ENCODE peak calls at places on chromosomes 7 and 10, in ten cellular contexts. G, M, C, X, I, A, P, E, V and B are unnamed samples.

GRCh38 chr7:258476-259190 is 31.3 kb upstream of the FOXL3 start:
- DNase-seq in G (no peak), M (no peak), C (no peak), X (no peak), I (no peak), A (peak; percentile 18), P (no peak), E (no peak), V (peak; percentile 24), B (no peak)

GRCh38 chr10:130023454-130024230 is 59.6 kb upstream of the EBF3 start:
- DNase-seq in G (no peak), M (no peak), C (no peak), X (no peak), I (no peak), A (no peak), P (no peak), E (no peak), V (no peak), B (no peak)

GRCh38 chr7:1323178-1324027 is 90.7 kb downstream of the UNCX start:
- DNase-seq in G (no peak), M (no peak), C (no peak), X (peak; percentile 68), I (no peak), A (no peak), P (no peak), E (no peak), V (no peak), B (no peak)

GRCh38 chr10:32142646-32143045 is 86.4 kb upstream of the KIF5B start:
- DNase-seq in G (peak; percentile 8), M (no peak), C (no peak), X (no peak), I (no peak), A (no peak), P (no peak), E (no peak), V (no peak), B (no peak)

GRCh38 chr10:30562787-30563186 is 66.8 kb downstream of the LYZL2 start:
- DNase-seq in G (no peak), M (no peak), C (no peak), X (no peak), I (no peak), A (no peak), P (no peak), E (no peak), V (no peak), B (no peak)

GRCh38 chr10:49281461-49281860 is 17.5 kb upstream of the C10orf71 start:
- DNase-seq in G (no peak), M (no peak), C (no peak), X (peak; percentile 27), I (no peak), A (no peak), P (no peak), E (no peak), V (peak; percentile 75), B (no peak)

GRCh38 chr10:131890276-131891195 is 10.3 kb upstream of the PPP2R2D start:
- DNase-seq in G (no peak), M (no peak), C (no peak), X (no peak), I (no peak), A (no peak), P (no peak), E (no peak), V (no peak), B (no peak)

GRCh38 chr7:48786951-48787350 is 137.4 kb upstream of the CDC14C start:
- DNase-seq in G (no peak), M (no peak), C (no peak), X (no peak), I (no peak), A (no peak), P (no peak), E (no peak), V (no peak), B (no peak)

GRCh38 chr10:59387951-59388431 is 25.6 kb upstream of the FAM13C start:
- DNase-seq in G (peak; percentile 91), M (no peak), C (no peak), X (no peak), I (no peak), A (no peak), P (peak; percentile 35), E (peak; percentile 57), V (no peak), B (no peak)

GRCh38 chr10:12969951-12970350 is 31.6 kb downstream of the CCDC3 start:
- DNase-seq in G (no peak), M (no peak), C (no peak), X (no peak), I (no peak), A (no peak), P (no peak), E (no peak), V (no peak), B (no peak)

GRCh38 chr10:33377658-33378025 is 43.2 kb upstream of the NRP1 start:
- DNase-seq in G (peak; percentile 75), M (no peak), C (no peak), X (no peak), I (no peak), A (no peak), P (peak; percentile 29), E (no peak), V (no peak), B (no peak)

GRCh38 chr7:30445770-30446169 is 32.8 kb downstream of the NOD1 start:
- DNase-seq in G (peak; percentile 36), M (peak; percentile 53), C (peak; percentile 59), X (peak; percentile 33), I (peak; percentile 57), A (peak; percentile 83), P (peak; percentile 43), E (no peak), V (no peak), B (peak; percentile 35)

GRCh38 chr10:65670087-65670486 is 1255.7 kb upstream of the LRRTM3 start:
- DNase-seq in G (peak; percentile 74), M (no peak), C (no peak), X (no peak), I (no peak), A (no peak), P (no peak), E (no peak), V (no peak), B (no peak)

GRCh38 chr10:42783181-42783549 is 570 bp downstream of the BMS1 start:
- DNase-seq in G (peak; percentile 62), M (no peak), C (peak; percentile 21), X (peak; percentile 10), I (peak; percentile 7), A (peak; percentile 50), P (no peak), E (no peak), V (no peak), B (no peak)

GRCh38 chr10:110629680-110630191 is 14.4 kb upstream of the RBM20 start:
- DNase-seq in G (peak; percentile 76), M (no peak), C (no peak), X (no peak), I (no peak), A (no peak), P (no peak), E (no peak), V (no peak), B (no peak)

GRCh38 chr7:73933091-73933490 is 72.1 kb downstream of the TMEM270 start:
- DNase-seq in G (no peak), M (no peak), C (no peak), X (no peak), I (no peak), A (no peak), P (no peak), E (no peak), V (no peak), B (no peak)

GRCh38 chr7:92056276-92056675 is 78.0 kb downstream of the CYP51A1 start:
- DNase-seq in G (no peak), M (no peak), C (no peak), X (no peak), I (no peak), A (no peak), P (no peak), E (no peak), V (no peak), B (no peak)

GRCh38 chr10:110209399-110209925 is 2.1 kb downstream of the MXI1 start:
- DNase-seq in G (peak; percentile 86), M (peak; percentile 48), C (peak; percentile 82), X (peak; percentile 66), I (peak; percentile 32), A (peak; percentile 67), P (peak; percentile 23), E (no peak), V (peak; percentile 29), B (no peak)

GRCh38 chr10:88820990-88821389 is 18.5 kb downstream of the LIPM start:
- DNase-seq in G (peak; percentile 39), M (no peak), C (no peak), X (no peak), I (no peak), A (no peak), P (peak; percentile 86), E (no peak), V (no peak), B (no peak)

GRCh38 chr7:144087230-144087629 is 1.2 kb downstream of the OR2A12 start:
- DNase-seq in G (no peak), M (no peak), C (no peak), X (no peak), I (no peak), A (no peak), P (no peak), E (no peak), V (no peak), B (no peak)

GRCh38 chr7:2118056-2118455 is 114.7 kb downstream of the MAD1L1 start:
- DNase-seq in G (no peak), M (no peak), C (peak; percentile 63), X (no peak), I (no peak), A (no peak), P (no peak), E (no peak), V (no peak), B (no peak)

GRCh38 chr10:124003070-124003419 is 90.4 kb downstream of the CHST15 start:
- DNase-seq in G (no peak), M (no peak), C (peak; percentile 15), X (no peak), I (no peak), A (no peak), P (no peak), E (no peak), V (peak; percentile 1), B (no peak)

GRCh38 chr7:19107392-19108147 is 9.9 kb downstream of the TWIST1 start:
- DNase-seq in G (peak; percentile 86), M (no peak), C (peak; percentile 23), X (peak; percentile 50), I (no peak), A (peak; percentile 47), P (peak; percentile 67), E (no peak), V (no peak), B (no peak)

GRCh38 chr7:2355079-2356008 is 717 bp downstream of the EIF3B start:
- DNase-seq in G (peak; percentile 15), M (no peak), C (peak; percentile 51), X (peak; percentile 39), I (peak; percentile 12), A (no peak), P (no peak), E (no peak), V (peak; percentile 54), B (no peak)

GRCh38 chr10:17229967-17230682 is 2.1 kb downstream of the VIM start:
- DNase-seq in G (peak; percentile 72), M (peak; percentile 85), C (peak; percentile 83), X (peak; percentile 69), I (peak; percentile 80), A (peak; percentile 87), P (no peak), E (no peak), V (peak; percentile 86), B (peak; percentile 76)